ENCODE peak calls at places on chromosomes 11 and 22, in nine cellular contexts. One of them, this sample, is unnamed.

GRCh38 chr11:123268118-123268517 is 73.1 kb upstream of the CLMP start:
- DNase-seq in esophagus squamous epithelium: no peak
- DNase-seq in BJ: no peak
- DNase-seq in heart right ventricle: no peak
- DNase-seq in Peyer's patch: no peak
- DNase-seq in choroid plexus epithelial cell: no peak
- DNase-seq in ovary: no peak
- DNase-seq in uterus: no peak
- DNase-seq in LNCaP clone FGC: peak
- DNase-seq in this sample: no peak

GRCh38 chr22:36331912-36332622 is 55.7 kb downstream of the MYH9 start:
- DNase-seq in esophagus squamous epithelium: no peak
- DNase-seq in BJ: no peak
- DNase-seq in heart right ventricle: peak
- DNase-seq in Peyer's patch: no peak
- DNase-seq in choroid plexus epithelial cell: peak
- DNase-seq in ovary: peak
- DNase-seq in uterus: peak
- DNase-seq in LNCaP clone FGC: no peak
- DNase-seq in this sample: peak

GRCh38 chr11:107576497-107577086 is 11.1 kb upstream of the ALKBH8 start:
- DNase-seq in esophagus squamous epithelium: no peak
- DNase-seq in BJ: no peak
- DNase-seq in heart right ventricle: peak
- DNase-seq in Peyer's patch: no peak
- DNase-seq in choroid plexus epithelial cell: peak
- DNase-seq in ovary: peak
- DNase-seq in uterus: peak
- DNase-seq in LNCaP clone FGC: no peak
- DNase-seq in this sample: peak

GRCh38 chr11:24738972-24739371 is 242.1 kb downstream of the LUZP2 start:
- DNase-seq in esophagus squamous epithelium: no peak
- DNase-seq in BJ: no peak
- DNase-seq in heart right ventricle: no peak
- DNase-seq in Peyer's patch: no peak
- DNase-seq in choroid plexus epithelial cell: no peak
- DNase-seq in ovary: no peak
- DNase-seq in uterus: no peak
- DNase-seq in LNCaP clone FGC: no peak
- DNase-seq in this sample: no peak

GRCh38 chr11:57498540-57498939 is 17.0 kb downstream of the SLC43A1 start:
- DNase-seq in esophagus squamous epithelium: no peak
- DNase-seq in BJ: no peak
- DNase-seq in heart right ventricle: no peak
- DNase-seq in Peyer's patch: no peak
- DNase-seq in choroid plexus epithelial cell: no peak
- DNase-seq in ovary: no peak
- DNase-seq in uterus: no peak
- DNase-seq in LNCaP clone FGC: no peak
- DNase-seq in this sample: no peak

GRCh38 chr22:29814003-29814402 is 24.1 kb downstream of the ASCC2 start:
- DNase-seq in esophagus squamous epithelium: no peak
- DNase-seq in BJ: no peak
- DNase-seq in heart right ventricle: no peak
- DNase-seq in Peyer's patch: no peak
- DNase-seq in choroid plexus epithelial cell: no peak
- DNase-seq in ovary: no peak
- DNase-seq in uterus: no peak
- DNase-seq in LNCaP clone FGC: peak
- DNase-seq in this sample: no peak

GRCh38 chr22:27111796-27112195 is 454.4 kb downstream of the MIAT start:
- DNase-seq in esophagus squamous epithelium: no peak
- DNase-seq in BJ: no peak
- DNase-seq in heart right ventricle: no peak
- DNase-seq in Peyer's patch: no peak
- DNase-seq in choroid plexus epithelial cell: no peak
- DNase-seq in ovary: no peak
- DNase-seq in uterus: no peak
- DNase-seq in LNCaP clone FGC: no peak
- DNase-seq in this sample: no peak

GRCh38 chr11:73029408-73029807 is 112.7 kb downstream of the FCHSD2 start:
- DNase-seq in esophagus squamous epithelium: no peak
- DNase-seq in BJ: no peak
- DNase-seq in heart right ventricle: no peak
- DNase-seq in Peyer's patch: no peak
- DNase-seq in choroid plexus epithelial cell: no peak
- DNase-seq in ovary: no peak
- DNase-seq in uterus: no peak
- DNase-seq in LNCaP clone FGC: no peak
- DNase-seq in this sample: no peak

GRCh38 chr11:112932593-112932992 is 28.6 kb upstream of the NCAM1 start:
- DNase-seq in esophagus squamous epithelium: no peak
- DNase-seq in BJ: no peak
- DNase-seq in heart right ventricle: no peak
- DNase-seq in Peyer's patch: no peak
- DNase-seq in choroid plexus epithelial cell: no peak
- DNase-seq in ovary: peak
- DNase-seq in uterus: no peak
- DNase-seq in LNCaP clone FGC: no peak
- DNase-seq in this sample: no peak

GRCh38 chr11:68698993-68699392 is 14.6 kb downstream of the GAL start:
- DNase-seq in esophagus squamous epithelium: no peak
- DNase-seq in BJ: no peak
- DNase-seq in heart right ventricle: no peak
- DNase-seq in Peyer's patch: no peak
- DNase-seq in choroid plexus epithelial cell: no peak
- DNase-seq in ovary: no peak
- DNase-seq in uterus: no peak
- DNase-seq in LNCaP clone FGC: no peak
- DNase-seq in this sample: no peak

GRCh38 chr11:8732748-8733241 is 50.2 kb downstream of the RPL27A start:
- DNase-seq in esophagus squamous epithelium: no peak
- DNase-seq in BJ: peak
- DNase-seq in heart right ventricle: peak
- DNase-seq in Peyer's patch: no peak
- DNase-seq in choroid plexus epithelial cell: peak
- DNase-seq in ovary: peak
- DNase-seq in uterus: peak
- DNase-seq in LNCaP clone FGC: no peak
- DNase-seq in this sample: peak

GRCh38 chr11:199782-200181 is 6.9 kb downstream of the SCGB1C1 start:
- DNase-seq in esophagus squamous epithelium: no peak
- DNase-seq in BJ: no peak
- DNase-seq in heart right ventricle: no peak
- DNase-seq in Peyer's patch: peak
- DNase-seq in choroid plexus epithelial cell: no peak
- DNase-seq in ovary: no peak
- DNase-seq in uterus: no peak
- DNase-seq in LNCaP clone FGC: no peak
- DNase-seq in this sample: no peak

GRCh38 chr11:7437706-7438105 is 47.6 kb upstream of the OLFML1 start:
- DNase-seq in esophagus squamous epithelium: no peak
- DNase-seq in BJ: peak
- DNase-seq in heart right ventricle: no peak
- DNase-seq in Peyer's patch: no peak
- DNase-seq in choroid plexus epithelial cell: peak
- DNase-seq in ovary: no peak
- DNase-seq in uterus: no peak
- DNase-seq in LNCaP clone FGC: no peak
- DNase-seq in this sample: no peak
- H3K4me3 ChIP-seq in esophagus squamous epithelium: no peak
- H3K4me3 ChIP-seq in BJ: no peak
- H3K4me3 ChIP-seq in heart right ventricle: no peak
- H3K4me3 ChIP-seq in Peyer's patch: no peak
- H3K4me3 ChIP-seq in choroid plexus epithelial cell: no peak
- H3K4me3 ChIP-seq in ovary: no peak
- H3K4me3 ChIP-seq in uterus: no peak
- H3K4me3 ChIP-seq in LNCaP clone FGC: no peak
- H3K4me3 ChIP-seq in this sample: no peak

GRCh38 chr11:78147807-78148206 is 8.4 kb upstream of the ALG8 start:
- DNase-seq in esophagus squamous epithelium: no peak
- DNase-seq in BJ: no peak
- DNase-seq in heart right ventricle: no peak
- DNase-seq in Peyer's patch: no peak
- DNase-seq in choroid plexus epithelial cell: no peak
- DNase-seq in ovary: no peak
- DNase-seq in uterus: no peak
- DNase-seq in LNCaP clone FGC: no peak
- DNase-seq in this sample: no peak

GRCh38 chr11:78150754-78151153 is 11.3 kb upstream of the ALG8 start:
- DNase-seq in esophagus squamous epithelium: no peak
- DNase-seq in BJ: no peak
- DNase-seq in heart right ventricle: no peak
- DNase-seq in Peyer's patch: no peak
- DNase-seq in choroid plexus epithelial cell: no peak
- DNase-seq in ovary: no peak
- DNase-seq in uterus: no peak
- DNase-seq in LNCaP clone FGC: no peak
- DNase-seq in this sample: no peak

GRCh38 chr11:78151804-78152203 is 12.4 kb upstream of the ALG8 start:
- DNase-seq in esophagus squamous epithelium: no peak
- DNase-seq in BJ: no peak
- DNase-seq in heart right ventricle: no peak
- DNase-seq in Peyer's patch: no peak
- DNase-seq in choroid plexus epithelial cell: no peak
- DNase-seq in ovary: no peak
- DNase-seq in uterus: no peak
- DNase-seq in LNCaP clone FGC: no peak
- DNase-seq in this sample: no peak

GRCh38 chr11:78150346-78150745 is 10.9 kb upstream of the ALG8 start:
- DNase-seq in esophagus squamous epithelium: no peak
- DNase-seq in BJ: no peak
- DNase-seq in heart right ventricle: no peak
- DNase-seq in Peyer's patch: no peak
- DNase-seq in choroid plexus epithelial cell: no peak
- DNase-seq in ovary: no peak
- DNase-seq in uterus: no peak
- DNase-seq in LNCaP clone FGC: no peak
- DNase-seq in this sample: no peak

DNA sequence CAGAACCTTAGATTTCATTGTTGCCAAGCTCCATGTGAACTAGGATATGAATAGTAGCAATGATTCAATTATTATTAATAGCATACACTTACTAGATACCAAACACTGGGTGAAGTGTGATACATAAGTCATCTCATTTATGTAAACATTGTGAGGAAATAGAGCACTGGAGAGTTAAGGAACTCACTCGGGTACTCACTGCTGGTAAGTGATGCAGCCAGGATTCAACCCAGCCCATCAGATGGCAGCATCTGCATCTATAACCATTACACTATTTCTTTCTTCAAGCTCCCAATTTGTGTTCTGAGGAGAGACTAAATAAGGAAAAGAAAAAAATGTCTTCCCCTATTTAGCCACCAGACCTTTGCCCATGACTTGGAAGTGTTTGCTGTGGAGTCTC is 10.2 kb upstream of the ALG8 start:
- DNase-seq in esophagus squamous epithelium: no peak
- DNase-seq in BJ: no peak
- DNase-seq in heart right ventricle: no peak
- DNase-seq in Peyer's patch: no peak
- DNase-seq in choroid plexus epithelial cell: peak
- DNase-seq in ovary: no peak
- DNase-seq in uterus: no peak
- DNase-seq in LNCaP clone FGC: no peak
- DNase-seq in this sample: peak
- TF ChIP-seq CTCF in esophagus squamous epithelium: no peak
- TF ChIP-seq CTCF in BJ: peak
- TF ChIP-seq CTCF in heart right ventricle: peak
- TF ChIP-seq CTCF in Peyer's patch: no peak
- TF ChIP-seq CTCF in choroid plexus epithelial cell: peak
- TF ChIP-seq CTCF in ovary: peak
- TF ChIP-seq CTCF in uterus: no peak
- TF ChIP-seq CTCF in LNCaP clone FGC: no peak
- TF ChIP-seq CTCF in this sample: peak

DNA sequence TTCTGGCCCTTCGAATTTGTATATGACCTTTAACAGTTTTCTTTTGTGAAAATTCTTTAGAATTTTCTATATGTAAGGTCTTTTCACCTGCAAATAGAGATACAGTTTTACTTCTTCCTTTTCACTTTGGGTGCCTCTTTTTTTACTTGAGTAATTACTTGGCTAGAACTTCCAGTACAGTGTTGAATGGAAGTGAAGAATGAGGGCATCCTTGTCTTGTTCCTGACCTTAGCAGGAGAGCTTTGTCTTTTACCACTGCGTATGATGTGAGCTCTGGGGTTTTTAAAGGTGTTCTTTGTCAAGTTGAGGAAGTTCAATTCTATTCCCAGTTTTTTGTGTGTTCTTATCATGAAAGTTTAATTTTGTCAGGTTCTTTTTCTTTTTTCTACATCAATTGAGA is 21.6 kb downstream of the ZFP91 start:
- DNase-seq in esophagus squamous epithelium: no peak
- DNase-seq in BJ: no peak
- DNase-seq in heart right ventricle: no peak
- DNase-seq in Peyer's patch: no peak
- DNase-seq in choroid plexus epithelial cell: no peak
- DNase-seq in ovary: no peak
- DNase-seq in uterus: no peak
- DNase-seq in LNCaP clone FGC: no peak
- DNase-seq in this sample: no peak
- H3K4me3 ChIP-seq in esophagus squamous epithelium: no peak
- H3K4me3 ChIP-seq in BJ: no peak
- H3K4me3 ChIP-seq in heart right ventricle: no peak
- H3K4me3 ChIP-seq in Peyer's patch: no peak
- H3K4me3 ChIP-seq in choroid plexus epithelial cell: no peak
- H3K4me3 ChIP-seq in ovary: no peak
- H3K4me3 ChIP-seq in uterus: no peak
- H3K4me3 ChIP-seq in LNCaP clone FGC: no peak
- H3K4me3 ChIP-seq in this sample: no peak

GRCh38 chr22:46159212-46159611 is 8.9 kb downstream of the PPARA start:
- DNase-seq in esophagus squamous epithelium: no peak
- DNase-seq in BJ: no peak
- DNase-seq in heart right ventricle: no peak
- DNase-seq in Peyer's patch: no peak
- DNase-seq in choroid plexus epithelial cell: no peak
- DNase-seq in ovary: no peak
- DNase-seq in uterus: no peak
- DNase-seq in LNCaP clone FGC: no peak
- DNase-seq in this sample: no peak

GRCh38 chr22:46163498-46163897 is 13.2 kb downstream of the PPARA start:
- DNase-seq in esophagus squamous epithelium: no peak
- DNase-seq in BJ: no peak
- DNase-seq in heart right ventricle: no peak
- DNase-seq in Peyer's patch: no peak
- DNase-seq in choroid plexus epithelial cell: no peak
- DNase-seq in ovary: no peak
- DNase-seq in uterus: no peak
- DNase-seq in LNCaP clone FGC: no peak
- DNase-seq in this sample: no peak

GRCh38 chr22:46162285-46162684 is 12.0 kb downstream of the PPARA start:
- DNase-seq in esophagus squamous epithelium: no peak
- DNase-seq in BJ: no peak
- DNase-seq in heart right ventricle: no peak
- DNase-seq in Peyer's patch: peak
- DNase-seq in choroid plexus epithelial cell: no peak
- DNase-seq in ovary: no peak
- DNase-seq in uterus: no peak
- DNase-seq in LNCaP clone FGC: no peak
- DNase-seq in this sample: no peak

GRCh38 chr22:46162771-46163170 is 12.4 kb downstream of the PPARA start:
- DNase-seq in esophagus squamous epithelium: no peak
- DNase-seq in BJ: no peak
- DNase-seq in heart right ventricle: no peak
- DNase-seq in Peyer's patch: no peak
- DNase-seq in choroid plexus epithelial cell: no peak
- DNase-seq in ovary: no peak
- DNase-seq in uterus: no peak
- DNase-seq in LNCaP clone FGC: peak
- DNase-seq in this sample: no peak

GRCh38 chr22:46159777-46160176 is 9.5 kb downstream of the PPARA start:
- DNase-seq in esophagus squamous epithelium: no peak
- DNase-seq in BJ: no peak
- DNase-seq in heart right ventricle: no peak
- DNase-seq in Peyer's patch: no peak
- DNase-seq in choroid plexus epithelial cell: no peak
- DNase-seq in ovary: no peak
- DNase-seq in uterus: no peak
- DNase-seq in LNCaP clone FGC: no peak
- DNase-seq in this sample: no peak
- TF ChIP-seq CTCF in esophagus squamous epithelium: no peak
- TF ChIP-seq CTCF in BJ: no peak
- TF ChIP-seq CTCF in heart right ventricle: no peak
- TF ChIP-seq CTCF in Peyer's patch: no peak
- TF ChIP-seq CTCF in choroid plexus epithelial cell: no peak
- TF ChIP-seq CTCF in ovary: no peak
- TF ChIP-seq CTCF in uterus: no peak
- TF ChIP-seq CTCF in LNCaP clone FGC: no peak
- TF ChIP-seq CTCF in this sample: no peak